ENCODE peak calls at places on chromosome 22, in five cellular contexts. One of them, this sample, is unnamed.

GRCh38 chr22:49903322-49904039 is 14.8 kb downstream of the ALG12 start:
- DNase-seq in IMR-90: no peak
- DNase-seq in H1: no peak
- DNase-seq in trophoblast cell: no peak
- DNase-seq in neuronal stem cell: no peak
- DNase-seq in this sample: no peak

GRCh38 chr22:16969508-16970327 is 38.3 kb downstream of the GAB4 start:
- DNase-seq in H1: no peak
- DNase-seq in neuronal stem cell: no peak
- DNase-seq in IMR-90: no peak
- DNase-seq in trophoblast cell: no peak
- DNase-seq in this sample: no peak

GRCh38 chr22:39474351-39474991 is 17.7 kb downstream of the MGAT3 start:
- DNase-seq in H1: no peak
- DNase-seq in neuronal stem cell: no peak
- DNase-seq in trophoblast cell: peak
- DNase-seq in IMR-90: peak
- DNase-seq in this sample: peak

GRCh38 chr22:17477401-17477833 is 85.9 kb upstream of the SLC25A18 start:
- DNase-seq in H1: no peak
- DNase-seq in trophoblast cell: no peak
- DNase-seq in neuronal stem cell: no peak
- DNase-seq in IMR-90: no peak
- DNase-seq in this sample: peak

GRCh38 chr22:42930810-42931420 is 73.8 kb upstream of the ARFGAP3 start:
- DNase-seq in IMR-90: peak
- DNase-seq in neuronal stem cell: no peak
- DNase-seq in trophoblast cell: peak
- DNase-seq in H1: no peak
- DNase-seq in this sample: peak

GRCh38 chr22:17695986-17696385 is 57.4 kb downstream of the BCL2L13 start:
- DNase-seq in trophoblast cell: peak
- DNase-seq in IMR-90: no peak
- DNase-seq in H1: no peak
- DNase-seq in neuronal stem cell: no peak
- DNase-seq in this sample: no peak

GRCh38 chr22:50309601-50309991 is 2.1 kb upstream of the PLXNB2 start:
- DNase-seq in neuronal stem cell: no peak
- DNase-seq in H1: no peak
- DNase-seq in IMR-90: no peak
- DNase-seq in trophoblast cell: no peak
- DNase-seq in this sample: no peak

GRCh38 chr22:24097961-24098391 is 83.3 kb upstream of the SUSD2 start:
- DNase-seq in trophoblast cell: no peak
- DNase-seq in neuronal stem cell: no peak
- DNase-seq in H1: no peak
- DNase-seq in IMR-90: no peak
- DNase-seq in this sample: no peak

GRCh38 chr22:30399718-30400117 is 2.9 kb downstream of the SEC14L2 start:
- DNase-seq in neuronal stem cell: no peak
- DNase-seq in trophoblast cell: no peak
- DNase-seq in H1: no peak
- DNase-seq in IMR-90: no peak
- DNase-seq in this sample: no peak

GRCh38 chr22:22210375-22210774 is 34.2 kb upstream of the VPREB1 start:
- DNase-seq in trophoblast cell: no peak
- DNase-seq in IMR-90: peak
- DNase-seq in neuronal stem cell: no peak
- DNase-seq in H1: no peak
- DNase-seq in this sample: no peak

GRCh38 chr22:42361523-42361922 is 70.7 kb downstream of the NFAM1 start:
- DNase-seq in H1: no peak
- DNase-seq in neuronal stem cell: no peak
- DNase-seq in IMR-90: no peak
- DNase-seq in trophoblast cell: no peak
- DNase-seq in this sample: no peak

GRCh38 chr22:36267058-36267457 is 14.1 kb downstream of the APOL1 start:
- DNase-seq in H1: no peak
- DNase-seq in trophoblast cell: no peak
- DNase-seq in neuronal stem cell: no peak
- DNase-seq in IMR-90: no peak
- DNase-seq in this sample: no peak

GRCh38 chr22:49749885-49750510 is 77.7 kb downstream of the BRD1 start:
- DNase-seq in neuronal stem cell: no peak
- DNase-seq in IMR-90: no peak
- DNase-seq in trophoblast cell: no peak
- DNase-seq in H1: no peak
- DNase-seq in this sample: no peak

GRCh38 chr22:19743626-19744025 is 17.0 kb upstream of the TBX1 start:
- DNase-seq in IMR-90: no peak
- DNase-seq in trophoblast cell: no peak
- DNase-seq in neuronal stem cell: no peak
- DNase-seq in H1: no peak
- DNase-seq in this sample: no peak

GRCh38 chr22:27991586-27992293 is 72.7 kb upstream of the PITPNB start:
- DNase-seq in IMR-90: no peak
- DNase-seq in neuronal stem cell: no peak
- DNase-seq in trophoblast cell: no peak
- DNase-seq in H1: no peak
- DNase-seq in this sample: no peak

GRCh38 chr22:27990451-27990840 is 71.4 kb upstream of the PITPNB start:
- DNase-seq in IMR-90: no peak
- DNase-seq in trophoblast cell: no peak
- DNase-seq in neuronal stem cell: no peak
- DNase-seq in H1: no peak
- DNase-seq in this sample: no peak

GRCh38 chr22:27992294-27993165 is 73.5 kb upstream of the PITPNB start:
- DNase-seq in trophoblast cell: no peak
- DNase-seq in neuronal stem cell: no peak
- DNase-seq in IMR-90: no peak
- DNase-seq in H1: no peak
- DNase-seq in this sample: no peak

GRCh38 chr22:27989758-27990450 is 70.8 kb upstream of the PITPNB start:
- DNase-seq in neuronal stem cell: no peak
- DNase-seq in trophoblast cell: no peak
- DNase-seq in H1: no peak
- DNase-seq in IMR-90: no peak
- DNase-seq in this sample: no peak

DNA sequence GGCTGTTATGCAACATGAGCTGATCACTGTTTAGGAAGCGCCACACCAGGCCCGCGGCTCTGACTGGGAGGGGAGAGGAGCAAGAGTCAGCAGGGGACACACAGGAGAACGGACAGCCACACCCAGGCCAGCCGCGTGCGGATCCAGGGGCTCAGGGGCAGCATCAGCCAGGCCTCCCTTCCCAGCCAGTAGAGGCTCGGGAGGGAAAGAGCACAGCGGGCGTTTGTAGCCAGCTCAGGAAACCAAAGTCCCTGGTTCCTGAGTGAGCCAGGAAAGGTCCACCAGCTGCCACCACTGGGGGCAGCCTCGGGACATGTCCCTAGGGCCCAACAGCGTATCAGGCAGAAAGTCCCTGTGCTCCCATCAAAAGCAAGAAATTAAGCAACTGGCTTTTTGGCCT is 71.8 kb upstream of the PITPNB start:
- DNase-seq in trophoblast cell: peak
- DNase-seq in neuronal stem cell: peak
- DNase-seq in H1: peak
- DNase-seq in IMR-90: peak
- DNase-seq in this sample: peak
- H4K8ac ChIP-seq in trophoblast cell: no peak
- H4K8ac ChIP-seq in neuronal stem cell: no peak
- H4K8ac ChIP-seq in H1: no peak
- H4K8ac ChIP-seq in IMR-90: no peak
- H4K8ac ChIP-seq in this sample: no peak

GRCh38 chr22:46244771-46245170 is 5.3 kb downstream of the CDPF1 start:
- DNase-seq in IMR-90: no peak
- DNase-seq in neuronal stem cell: no peak
- DNase-seq in H1: no peak
- DNase-seq in trophoblast cell: no peak
- DNase-seq in this sample: no peak
- H3K4me3 ChIP-seq in IMR-90: no peak
- H3K4me3 ChIP-seq in neuronal stem cell: no peak
- H3K4me3 ChIP-seq in H1: no peak
- H3K4me3 ChIP-seq in trophoblast cell: no peak
- H3K4me3 ChIP-seq in this sample: no peak

DNA sequence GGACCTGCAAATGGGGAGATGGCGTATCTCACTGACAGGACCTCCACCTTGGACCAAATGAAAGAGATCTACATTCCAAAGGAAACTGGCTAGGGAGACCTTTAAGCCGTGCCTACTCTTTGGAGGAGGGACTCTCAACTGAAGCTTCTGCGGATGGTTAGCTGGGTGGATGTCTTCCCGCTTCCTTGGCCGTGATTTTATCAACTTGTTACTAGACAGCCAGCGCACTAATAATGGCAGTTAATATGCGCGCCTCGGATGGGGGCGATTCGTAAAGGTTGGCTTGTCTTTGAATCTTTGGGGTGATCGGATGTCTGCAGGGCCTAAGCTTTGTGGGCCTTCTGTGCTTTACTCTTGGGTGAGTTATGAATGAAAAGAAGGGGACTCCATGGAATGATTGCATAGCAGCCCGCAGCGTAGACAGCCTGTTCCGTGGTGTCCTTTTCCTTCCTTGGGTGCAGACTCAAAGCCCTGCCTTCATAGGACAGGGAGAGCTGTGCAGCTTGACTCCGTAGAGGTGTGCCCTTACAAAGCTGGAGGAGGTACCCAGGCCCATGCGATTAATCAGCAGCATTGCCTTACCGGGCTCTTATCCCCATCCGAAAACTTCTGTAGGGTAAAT is 1.5 kb downstream of the ZNRF3 start:
- DNase-seq in H1: no peak
- DNase-seq in IMR-90: no peak
- DNase-seq in neuronal stem cell: no peak
- DNase-seq in trophoblast cell: peak
- DNase-seq in this sample: peak
- H3K27ac ChIP-seq in H1: no peak
- H3K27ac ChIP-seq in IMR-90: no peak
- H3K27ac ChIP-seq in neuronal stem cell: no peak
- H3K27ac ChIP-seq in trophoblast cell: no peak
- H3K27ac ChIP-seq in this sample: no peak

DNA sequence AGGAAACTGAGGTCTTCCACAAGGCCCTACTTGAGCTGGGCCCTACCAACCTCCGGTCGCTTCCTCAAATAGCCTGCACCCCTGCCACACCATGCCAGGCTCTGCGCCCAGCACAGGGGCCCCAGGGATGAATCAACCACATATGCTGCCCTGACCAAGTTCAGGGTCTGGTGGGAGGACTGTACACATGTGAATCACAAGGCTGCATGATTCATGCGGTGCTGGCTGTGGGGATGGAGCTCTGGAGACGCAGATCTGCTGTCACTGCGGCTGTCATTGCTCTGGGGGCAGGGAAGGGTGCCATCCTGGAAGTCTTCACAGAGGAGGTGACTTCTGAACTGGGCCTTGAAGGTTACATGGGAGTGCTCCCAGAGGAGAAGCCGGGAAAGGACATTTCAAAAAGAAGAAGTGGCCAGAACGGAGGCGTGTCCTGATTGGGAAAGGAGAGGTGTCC is 21.5 kb downstream of the CYTH4 start:
- DNase-seq in trophoblast cell: peak
- DNase-seq in IMR-90: peak
- DNase-seq in neuronal stem cell: no peak
- DNase-seq in H1: no peak
- DNase-seq in this sample: no peak
- H4K8ac ChIP-seq in trophoblast cell: no peak
- H4K8ac ChIP-seq in IMR-90: peak
- H4K8ac ChIP-seq in neuronal stem cell: no peak
- H4K8ac ChIP-seq in H1: no peak
- H4K8ac ChIP-seq in this sample: no peak